ENCODE peak calls at places on chromosomes 4 and X, in eight cellular contexts. One of them, this sample, is unnamed.
A peak's percentile ranks its signal among the peaks of the same experiment; 100 is the strongest.

GRCh38 chr4:65831828-65832227 is 161.5 kb upstream of the EPHA5 start:
- DNase-seq in heart left ventricle: no peak
- DNase-seq in IMR-90: no peak
- DNase-seq in lower lobe of right lung: no peak
- DNase-seq in lung: no peak
- DNase-seq in A549: no peak
- DNase-seq in cardiac muscle cell: no peak
- DNase-seq in neural progenitor cell: no peak
- DNase-seq in this sample: no peak

GRCh38 chrX:46628406-46629371 is 55.1 kb downstream of the CHST7 start:
- DNase-seq in heart left ventricle: no peak
- DNase-seq in IMR-90: peak; percentile 62
- DNase-seq in lower lobe of right lung: peak; percentile 51
- DNase-seq in lung: peak; percentile 34
- DNase-seq in A549: no peak
- DNase-seq in cardiac muscle cell: no peak
- DNase-seq in neural progenitor cell: no peak
- DNase-seq in this sample: no peak

GRCh38 chr4:147799986-147800555 is 68.2 kb downstream of the ARHGAP10 start:
- DNase-seq in heart left ventricle: no peak
- DNase-seq in IMR-90: no peak
- DNase-seq in lower lobe of right lung: no peak
- DNase-seq in lung: no peak
- DNase-seq in A549: no peak
- DNase-seq in cardiac muscle cell: no peak
- DNase-seq in neural progenitor cell: peak; percentile 33
- DNase-seq in this sample: no peak

GRCh38 chrX:76850851-76851250 is 423.3 kb downstream of the MAGEE1 start:
- DNase-seq in heart left ventricle: no peak
- DNase-seq in IMR-90: no peak
- DNase-seq in lower lobe of right lung: no peak
- DNase-seq in lung: no peak
- DNase-seq in A549: no peak
- DNase-seq in cardiac muscle cell: no peak
- DNase-seq in neural progenitor cell: peak; percentile 13
- DNase-seq in this sample: no peak

GRCh38 chr4:105613326-105613725 is 60.9 kb downstream of the ARHGEF38 start:
- DNase-seq in heart left ventricle: no peak
- DNase-seq in IMR-90: no peak
- DNase-seq in lower lobe of right lung: no peak
- DNase-seq in lung: no peak
- DNase-seq in A549: no peak
- DNase-seq in cardiac muscle cell: no peak
- DNase-seq in neural progenitor cell: no peak
- DNase-seq in this sample: no peak

GRCh38 chr4:107719211-107719926 is 665 bp downstream of the PAPSS1 start:
- DNase-seq in heart left ventricle: no peak
- DNase-seq in IMR-90: peak; percentile 26
- DNase-seq in lower lobe of right lung: no peak
- DNase-seq in lung: no peak
- DNase-seq in A549: no peak
- DNase-seq in cardiac muscle cell: no peak
- DNase-seq in neural progenitor cell: no peak
- DNase-seq in this sample: no peak

GRCh38 chrX:7146703-7147430 is 645 bp upstream of the STS start:
- DNase-seq in heart left ventricle: no peak
- DNase-seq in IMR-90: no peak
- DNase-seq in lower lobe of right lung: peak; percentile 45
- DNase-seq in lung: peak; percentile 51
- DNase-seq in A549: no peak
- DNase-seq in cardiac muscle cell: no peak
- DNase-seq in neural progenitor cell: no peak
- DNase-seq in this sample: no peak

GRCh38 chr4:138188406-138189084 is 53.6 kb downstream of the SLC7A11 start:
- DNase-seq in heart left ventricle: no peak
- DNase-seq in IMR-90: peak; percentile 39
- DNase-seq in lower lobe of right lung: no peak
- DNase-seq in lung: no peak
- DNase-seq in A549: no peak
- DNase-seq in cardiac muscle cell: no peak
- DNase-seq in neural progenitor cell: no peak
- DNase-seq in this sample: no peak

GRCh38 chr4:87843936-87844335 is 11.2 kb downstream of the MEPE start:
- DNase-seq in heart left ventricle: no peak
- DNase-seq in IMR-90: peak; percentile 52
- DNase-seq in lower lobe of right lung: no peak
- DNase-seq in lung: no peak
- DNase-seq in A549: no peak
- DNase-seq in cardiac muscle cell: peak; percentile 47
- DNase-seq in neural progenitor cell: no peak
- DNase-seq in this sample: no peak

GRCh38 chrX:8748855-8749254 is 16.9 kb upstream of the ANOS1 start:
- DNase-seq in heart left ventricle: no peak
- DNase-seq in IMR-90: peak; percentile 43
- DNase-seq in lower lobe of right lung: no peak
- DNase-seq in lung: no peak
- DNase-seq in A549: peak; percentile 43
- DNase-seq in cardiac muscle cell: peak; percentile 61
- DNase-seq in neural progenitor cell: peak; percentile 43
- DNase-seq in this sample: no peak

GRCh38 chr4:3047464-3048286 is 26.7 kb downstream of the HTT-AS start:
- DNase-seq in heart left ventricle: peak; percentile 75
- DNase-seq in IMR-90: peak; percentile 39
- DNase-seq in lower lobe of right lung: peak; percentile 76
- DNase-seq in lung: peak; percentile 60
- DNase-seq in A549: peak; percentile 16
- DNase-seq in cardiac muscle cell: peak; percentile 75
- DNase-seq in neural progenitor cell: peak; percentile 79
- DNase-seq in this sample: peak; percentile 83

GRCh38 chr4:832108-832507 is 6.2 kb upstream of the CPLX1 start:
- DNase-seq in heart left ventricle: no peak
- DNase-seq in IMR-90: no peak
- DNase-seq in lower lobe of right lung: peak; percentile 21
- DNase-seq in lung: no peak
- DNase-seq in A549: no peak
- DNase-seq in cardiac muscle cell: no peak
- DNase-seq in neural progenitor cell: no peak
- DNase-seq in this sample: peak; percentile 34

GRCh38 chr4:185227713-185228278 is 18.4 kb downstream of the SNX25 start:
- DNase-seq in heart left ventricle: no peak
- DNase-seq in IMR-90: no peak
- DNase-seq in lower lobe of right lung: no peak
- DNase-seq in lung: no peak
- DNase-seq in A549: no peak
- DNase-seq in cardiac muscle cell: no peak
- DNase-seq in neural progenitor cell: no peak
- DNase-seq in this sample: no peak

GRCh38 chr4:143391261-143391660 is 54.6 kb downstream of the GAB1 start:
- DNase-seq in heart left ventricle: no peak
- DNase-seq in IMR-90: no peak
- DNase-seq in lower lobe of right lung: no peak
- DNase-seq in lung: no peak
- DNase-seq in A549: no peak
- DNase-seq in cardiac muscle cell: no peak
- DNase-seq in neural progenitor cell: peak; percentile 23
- DNase-seq in this sample: no peak

GRCh38 chr4:155077860-155078259 is 130.6 kb upstream of the NPY2R start:
- DNase-seq in heart left ventricle: no peak
- DNase-seq in IMR-90: no peak
- DNase-seq in lower lobe of right lung: no peak
- DNase-seq in lung: no peak
- DNase-seq in A549: no peak
- DNase-seq in cardiac muscle cell: no peak
- DNase-seq in neural progenitor cell: peak; percentile 28
- DNase-seq in this sample: no peak

GRCh38 chr4:114180481-114180880 is 201.0 kb upstream of the ARSJ start:
- DNase-seq in heart left ventricle: peak; percentile 58
- DNase-seq in IMR-90: peak; percentile 85
- DNase-seq in lower lobe of right lung: no peak
- DNase-seq in lung: peak; percentile 46
- DNase-seq in A549: peak; percentile 7
- DNase-seq in cardiac muscle cell: peak; percentile 27
- DNase-seq in neural progenitor cell: peak; percentile 70
- DNase-seq in this sample: peak; percentile 81

GRCh38 chrX:71632923-71633657 is 14.8 kb upstream of the CXCR3 start:
- DNase-seq in heart left ventricle: no peak
- DNase-seq in IMR-90: no peak
- DNase-seq in lower lobe of right lung: no peak
- DNase-seq in lung: no peak
- DNase-seq in A549: no peak
- DNase-seq in cardiac muscle cell: peak; percentile 30
- DNase-seq in neural progenitor cell: no peak
- DNase-seq in this sample: no peak

GRCh38 chr4:41039312-41039711 is 175.0 kb downstream of the APBB2 start:
- DNase-seq in heart left ventricle: no peak
- DNase-seq in IMR-90: no peak
- DNase-seq in lower lobe of right lung: no peak
- DNase-seq in lung: no peak
- DNase-seq in A549: no peak
- DNase-seq in cardiac muscle cell: no peak
- DNase-seq in neural progenitor cell: no peak
- DNase-seq in this sample: no peak

GRCh38 chrX:22186165-22186564 is 86.5 kb upstream of the CBLL2 start:
- DNase-seq in heart left ventricle: no peak
- DNase-seq in IMR-90: no peak
- DNase-seq in lower lobe of right lung: no peak
- DNase-seq in lung: no peak
- DNase-seq in A549: no peak
- DNase-seq in cardiac muscle cell: no peak
- DNase-seq in neural progenitor cell: no peak
- DNase-seq in this sample: no peak

GRCh38 chr4:99856166-99856565 is 38.1 kb downstream of the LAMTOR3 start:
- DNase-seq in heart left ventricle: no peak
- DNase-seq in IMR-90: peak; percentile 50
- DNase-seq in lower lobe of right lung: no peak
- DNase-seq in lung: no peak
- DNase-seq in A549: no peak
- DNase-seq in cardiac muscle cell: no peak
- DNase-seq in neural progenitor cell: no peak
- DNase-seq in this sample: no peak

GRCh38 chr4:40283968-40284367 is 51.2 kb upstream of the CHRNA9 start:
- DNase-seq in heart left ventricle: no peak
- DNase-seq in IMR-90: no peak
- DNase-seq in lower lobe of right lung: no peak
- DNase-seq in lung: no peak
- DNase-seq in A549: peak; percentile 18
- DNase-seq in cardiac muscle cell: no peak
- DNase-seq in neural progenitor cell: no peak
- DNase-seq in this sample: no peak

GRCh38 chr4:24800273-24800880 is 5.0 kb downstream of the SOD3 start:
- DNase-seq in heart left ventricle: peak; percentile 71
- DNase-seq in IMR-90: no peak
- DNase-seq in lower lobe of right lung: peak; percentile 48
- DNase-seq in lung: no peak
- DNase-seq in A549: no peak
- DNase-seq in cardiac muscle cell: no peak
- DNase-seq in neural progenitor cell: peak; percentile 55
- DNase-seq in this sample: no peak

GRCh38 chrX:123878177-123878576 is 18.3 kb downstream of the XIAP start:
- DNase-seq in heart left ventricle: no peak
- DNase-seq in IMR-90: peak; percentile 42
- DNase-seq in lower lobe of right lung: no peak
- DNase-seq in lung: no peak
- DNase-seq in A549: no peak
- DNase-seq in cardiac muscle cell: no peak
- DNase-seq in neural progenitor cell: no peak
- DNase-seq in this sample: no peak

GRCh38 chr4:146637853-146638800 is 566 bp upstream of the POU4F2 start:
- DNase-seq in heart left ventricle: peak; percentile 46
- DNase-seq in IMR-90: no peak
- DNase-seq in lower lobe of right lung: peak; percentile 36
- DNase-seq in lung: no peak
- DNase-seq in A549: no peak
- DNase-seq in cardiac muscle cell: peak; percentile 18
- DNase-seq in neural progenitor cell: peak; percentile 46
- DNase-seq in this sample: no peak

GRCh38 chr4:183171484-183172267 is 72.6 kb downstream of the WWC2 start:
- DNase-seq in heart left ventricle: no peak
- DNase-seq in IMR-90: peak; percentile 25
- DNase-seq in lower lobe of right lung: no peak
- DNase-seq in lung: no peak
- DNase-seq in A549: peak; percentile 25
- DNase-seq in cardiac muscle cell: no peak
- DNase-seq in neural progenitor cell: no peak
- DNase-seq in this sample: no peak
- H3K4me1 ChIP-seq in heart left ventricle: no peaks in the 10 kb centered on the region
- H3K4me1 ChIP-seq in IMR-90: peaks cover 25% of the 10 kb centered on the region
- H3K4me1 ChIP-seq in lower lobe of right lung: peaks cover 52% of the 10 kb centered on the region
- H3K4me1 ChIP-seq in lung: peaks cover 13% of the 10 kb centered on the region
- H3K4me1 ChIP-seq in A549: peaks cover 69% of the 10 kb centered on the region
- H3K4me1 ChIP-seq in cardiac muscle cell: peaks cover 14% of the 10 kb centered on the region
- H3K4me1 ChIP-seq in neural progenitor cell: peaks cover 27% of the 10 kb centered on the region
- H3K4me1 ChIP-seq in this sample: peaks cover 20% of the 10 kb centered on the region

GRCh38 chrX:32483534-32484136 is 727.7 kb downstream of the DMD start:
- DNase-seq in heart left ventricle: no peak
- DNase-seq in IMR-90: no peak
- DNase-seq in lower lobe of right lung: no peak
- DNase-seq in lung: no peak
- DNase-seq in A549: no peak
- DNase-seq in cardiac muscle cell: peak; percentile 57
- DNase-seq in neural progenitor cell: peak; percentile 47
- DNase-seq in this sample: no peak
- TF ChIP-seq CTCF in heart left ventricle: no peak
- TF ChIP-seq CTCF in IMR-90: peak; percentile 39
- TF ChIP-seq CTCF in lower lobe of right lung: no peak
- TF ChIP-seq CTCF in lung: no peak
- TF ChIP-seq CTCF in A549: no peak
- TF ChIP-seq CTCF in cardiac muscle cell: no peak
- TF ChIP-seq CTCF in neural progenitor cell: peak; percentile 67
- TF ChIP-seq CTCF in this sample: no peak

GRCh38 chrX:119682019-119682989 is 10.7 kb downstream of the SEPTIN6 start:
- DNase-seq in heart left ventricle: no peak
- DNase-seq in IMR-90: no peak
- DNase-seq in lower lobe of right lung: no peak
- DNase-seq in lung: no peak
- DNase-seq in A549: no peak
- DNase-seq in cardiac muscle cell: no peak
- DNase-seq in neural progenitor cell: no peak
- DNase-seq in this sample: no peak
- H3K4me1 ChIP-seq in heart left ventricle: no peaks in the 10 kb centered on the region
- H3K4me1 ChIP-seq in IMR-90: peaks cover 5% of the 10 kb centered on the region
- H3K4me1 ChIP-seq in lower lobe of right lung: peaks cover 4% of the 10 kb centered on the region
- H3K4me1 ChIP-seq in lung: peaks cover 1% of the 10 kb centered on the region
- H3K4me1 ChIP-seq in A549: no peaks in the 10 kb centered on the region
- H3K4me1 ChIP-seq in cardiac muscle cell: peaks cover 13% of the 10 kb centered on the region
- H3K4me1 ChIP-seq in neural progenitor cell: peaks cover 14% of the 10 kb centered on the region
- H3K4me1 ChIP-seq in this sample: no peaks in the 10 kb centered on the region

GRCh38 chr4:151014521-151015457 is at the start of gene LRBA:
- DNase-seq in heart left ventricle: peak; percentile 78
- DNase-seq in IMR-90: peak; percentile 21
- DNase-seq in lower lobe of right lung: peak; percentile 87
- DNase-seq in lung: peak; percentile 90
- DNase-seq in A549: peak; percentile 63
- DNase-seq in cardiac muscle cell: peak; percentile 87
- DNase-seq in neural progenitor cell: peak; percentile 87
- DNase-seq in this sample: peak; percentile 91
- TF ChIP-seq CTCF in heart left ventricle: no peak
- TF ChIP-seq CTCF in IMR-90: no peak
- TF ChIP-seq CTCF in lower lobe of right lung: no peak
- TF ChIP-seq CTCF in lung: no peak
- TF ChIP-seq CTCF in A549: no peak
- TF ChIP-seq CTCF in cardiac muscle cell: no peak
- TF ChIP-seq CTCF in neural progenitor cell: no peak
- TF ChIP-seq CTCF in this sample: no peak